ENCODE peak calls at places on chromosomes 5 and 9, in four cellular contexts. E is stimulated activated CD8-positive, alpha-beta memory T cell treated with anti-CD3 and anti-CD28 coated beads, Interleukin-4, amount 100 ng/mL, for 24 hours; N is aorta; G is activated CD4-positive, alpha-beta T cell treated with anti-CD3 and anti-CD28 coated beads, Interleukin-2, amount 50 U/mL, for 48 hours. X is an unnamed sample.

GRCh38 chr9:6931913-6932312 is 174.1 kb downstream of the KDM4C start:
- DNase-seq in E (no peak), N (no peak), G (peak; percentile 35), X (peak; percentile 84)

GRCh38 chr5:76472338-76473336 is 69.6 kb downstream of the IQGAP2 start:
- DNase-seq in E (no peak), N (no peak), G (peak; percentile 13), X (no peak)

GRCh38 chr5:132608107-132608506 is 49.9 kb upstream of the IL13 start:
- DNase-seq in E (no peak), N (no peak), G (no peak), X (no peak)

GRCh38 chr5:156327306-156327705 is 342 bp downstream of the SGCD start:
- DNase-seq in E (no peak), N (no peak), G (no peak), X (no peak)

GRCh38 chr9:14654932-14655331 is 38.3 kb downstream of the ZDHHC21 start:
- DNase-seq in E (no peak), N (no peak), G (no peak), X (no peak)

GRCh38 chr5:71790433-71790832 is 71.4 kb downstream of the CARTPT start:
- DNase-seq in E (no peak), N (no peak), G (no peak), X (no peak)

GRCh38 chr5:160616712-160617497 is 195.2 kb downstream of the PTTG1 start:
- DNase-seq in E (no peak), N (no peak), G (no peak), X (no peak)

GRCh38 chr5:23352437-23352836 is 155.0 kb upstream of the PRDM9 start:
- DNase-seq in E (no peak), N (no peak), G (no peak), X (peak; percentile 30)

GRCh38 chr5:72234265-72234700 is 85.8 kb downstream of the MRPS27 start:
- DNase-seq in E (no peak), N (no peak), G (no peak), X (peak; percentile 76)

GRCh38 chr5:179246227-179246626 is 99.0 kb downstream of the ADAMTS2 start:
- DNase-seq in E (no peak), N (no peak), G (no peak), X (no peak)

GRCh38 chr5:115435776-115436712 is 108.5 kb downstream of the FEM1C start:
- DNase-seq in E (no peak), N (no peak), G (no peak), X (peak; percentile 43)

GRCh38 chr9:130378875-130379648 is 65.7 kb upstream of the ASS1 start:
- DNase-seq in E (no peak), N (no peak), G (no peak), X (no peak)

GRCh38 chr5:172867761-172868435 is 33.8 kb downstream of the ERGIC1 start:
- DNase-seq in E (no peak), N (no peak), G (no peak), X (no peak)

GRCh38 chr5:175712313-175712680 is 54.4 kb downstream of the HRH2 start:
- DNase-seq in E (no peak), N (no peak), G (no peak), X (no peak)

GRCh38 chr5:129363991-129364390 is 96.1 kb upstream of the ADAMTS19 start:
- DNase-seq in E (no peak), N (no peak), G (no peak), X (no peak)

GRCh38 chr5:115946655-115947054 is 15.6 kb upstream of the LVRN start:
- DNase-seq in E (no peak), N (no peak), G (no peak), X (peak; percentile 12)

GRCh38 chr5:144698454-144698853 is 527.8 kb downstream of the KCTD16 start:
- DNase-seq in E (no peak), N (no peak), G (no peak), X (no peak)

GRCh38 chr5:52783226-52783959 is 4.3 kb upstream of the ITGA1 start:
- DNase-seq in E (no peak), N (peak; percentile 78), G (no peak), X (peak; percentile 76)

GRCh38 chr5:107538331-107539162 is 132.2 kb downstream of the EFNA5 start:
- DNase-seq in E (no peak), N (no peak), G (no peak), X (peak; percentile 39)

GRCh38 chr5:172311605-172312004 is 28.0 kb upstream of the UBTD2 start:
- DNase-seq in E (no peak), N (no peak), G (no peak), X (no peak)

GRCh38 chr5:26193626-26194025 is 844.8 kb downstream of the CDH9 start:
- DNase-seq in E (no peak), N (no peak), G (no peak), X (no peak)

GRCh38 chr9:121339437-121339836 is 30.6 kb downstream of the STOM start:
- DNase-seq in E (no peak), N (no peak), G (no peak), X (no peak)

GRCh38 chr9:94156549-94157407 is 72.5 kb downstream of the PTPDC1 start:
- DNase-seq in E (no peak), N (peak; percentile 80), G (no peak), X (peak; percentile 23)

GRCh38 chr5:28165116-28165515 is 1126.7 kb upstream of the CDH9 start:
- DNase-seq in E (no peak), N (no peak), G (no peak), X (peak; percentile 18)

X was measured in NCI-H226.